ENCODE peak calls at places on chromosomes 2 and 18, in four cellular contexts. Z, V, O and T are unnamed samples. For H3K4me1, the result is how much of the 10 kb centered on the place peaks cover.

GRCh38 chr2:3959372-3959771 is 256.0 kb downstream of the DCDC2C start:
- DNase-seq in Z (no peak), V (no peak), O (no peak), T (no peak)

GRCh38 chr2:36820942-36821605 is 124.6 kb downstream of the VIT start:
- DNase-seq in Z (no peak), V (no peak), O (no peak), T (no peak)

GRCh38 chr2:192283450-192283849 is 88.7 kb upstream of the TMEFF2 start:
- DNase-seq in Z (no peak), V (no peak), O (no peak), T (no peak)

GRCh38 chr2:88580088-88580487 is 47.2 kb downstream of the EIF2AK3 start:
- DNase-seq in Z (no peak), V (no peak), O (no peak), T (no peak)

GRCh38 chr2:188303363-188304031 is 11.8 kb downstream of the GULP1 start:
- DNase-seq in Z (no peak), V (no peak), O (no peak), T (no peak)

GRCh38 chr2:48240912-48241311 is 289.0 kb upstream of the STON1 start:
- DNase-seq in Z (no peak), V (no peak), O (no peak), T (no peak)

GRCh38 chr18:46641917-46642316 is 15.1 kb downstream of the LOXHD1 start:
- DNase-seq in Z (no peak), V (no peak), O (no peak), T (peak)

GRCh38 chr2:237154050-237154638 is 68.5 kb downstream of the COPS8 start:
- DNase-seq in Z (no peak), V (no peak), O (no peak), T (no peak)

GRCh38 chr2:62461707-62462106 is 44.3 kb downstream of the TMEM17 start:
- DNase-seq in Z (no peak), V (no peak), O (no peak), T (no peak)

GRCh38 chr2:162885281-162886070 is 46.9 kb upstream of the KCNH7 start:
- DNase-seq in Z (no peak), V (no peak), O (no peak), T (no peak)

GRCh38 chr2:120715356-120715755 is 20.3 kb upstream of the GLI2 start:
- DNase-seq in Z (no peak), V (no peak), O (peak), T (peak)

GRCh38 chr2:159516241-159516758 is 100.0 kb downstream of the BAZ2B start:
- DNase-seq in Z (no peak), V (peak), O (no peak), T (no peak)

GRCh38 chr2:240423788-240424191 is 11.7 kb upstream of the GPC1 start:
- DNase-seq in Z (peak), V (no peak), O (no peak), T (no peak)

GRCh38 chr2:72719416-72719815 is 106.4 kb downstream of the EXOC6B start:
- DNase-seq in Z (no peak), V (no peak), O (no peak), T (no peak)

GRCh38 chr18:52343138-52343537 is 3.1 kb downstream of the DCC start:
- DNase-seq in Z (no peak), V (no peak), O (no peak), T (no peak)

GRCh38 chr2:234677758-234678538 is 181.1 kb upstream of the ARL4C start:
- DNase-seq in Z (no peak), V (no peak), O (no peak), T (no peak)

GRCh38 chr18:79765491-79766245 is 32.1 kb upstream of the KCNG2 start:
- DNase-seq in Z (no peak), V (no peak), O (peak), T (peak)

GRCh38 chr2:74577448-74577847 is 22.9 kb downstream of the DOK1 start:
- DNase-seq in Z (no peak), V (no peak), O (no peak), T (no peak)

GRCh38 chr18:25166113-25166512 is 185.9 kb downstream of the ZNF521 start:
- DNase-seq in Z (no peak), V (no peak), O (no peak), T (no peak)

GRCh38 chr2:228469721-228470120 is 288.2 kb upstream of the SPHKAP start:
- DNase-seq in Z (no peak), V (no peak), O (no peak), T (no peak)

GRCh38 chr18:23226386-23226785 is 91.1 kb downstream of the CABLES1 start:
- DNase-seq in Z (no peak), V (no peak), O (no peak), T (no peak)

GRCh38 chr18:23223641-23224040 is 88.4 kb downstream of the CABLES1 start:
- DNase-seq in Z (no peak), V (no peak), O (no peak), T (no peak)

GRCh38 chr18:23226930-23227728 is 91.8 kb downstream of the CABLES1 start:
- DNase-seq in Z (peak), V (no peak), O (no peak), T (peak)

GRCh38 chr18:23227729-23228075 is 92.4 kb downstream of the CABLES1 start:
- DNase-seq in Z (no peak), V (no peak), O (no peak), T (no peak)

DNA sequence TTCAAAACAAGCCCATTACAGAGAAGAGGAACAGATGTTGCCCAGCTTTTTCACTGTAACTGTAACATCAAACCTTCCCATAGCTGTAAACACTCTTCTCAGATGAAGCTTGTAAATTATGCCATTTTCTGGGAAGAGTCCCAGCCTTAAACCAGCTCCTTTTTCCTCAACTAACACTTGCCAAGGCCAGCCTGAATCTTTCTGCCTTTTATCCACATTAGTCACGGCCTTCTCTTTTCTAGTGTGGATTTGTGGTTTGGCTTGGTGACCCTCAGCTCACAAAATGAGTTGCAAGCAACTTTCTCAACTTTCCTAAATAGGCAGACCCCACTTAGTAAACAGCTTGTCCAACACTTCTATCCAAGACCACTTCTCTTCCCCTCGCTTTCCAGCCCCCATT is 90.2 kb downstream of the CABLES1 start:
- DNase-seq in Z (no peak), V (no peak), O (no peak), T (no peak)
- H3K4me3 ChIP-seq in Z (no peak), V (no peak), O (no peak), T (no peak)

GRCh38 chr2:216733046-216733445 is 37.7 kb upstream of the IGFBP5 start:
- DNase-seq in Z (no peak), V (no peak), O (no peak), T (no peak)
- H3K4me1 ChIP-seq in Z (under half), V (under half), O (under half), T (under half)

GRCh38 chr2:219440388-219441256 is 6.0 kb downstream of the SPEG start:
- DNase-seq in Z (no peak), V (no peak), O (no peak), T (no peak)
- H3K27ac ChIP-seq in Z (peak), V (no peak), O (no peak), T (peak)

DNA sequence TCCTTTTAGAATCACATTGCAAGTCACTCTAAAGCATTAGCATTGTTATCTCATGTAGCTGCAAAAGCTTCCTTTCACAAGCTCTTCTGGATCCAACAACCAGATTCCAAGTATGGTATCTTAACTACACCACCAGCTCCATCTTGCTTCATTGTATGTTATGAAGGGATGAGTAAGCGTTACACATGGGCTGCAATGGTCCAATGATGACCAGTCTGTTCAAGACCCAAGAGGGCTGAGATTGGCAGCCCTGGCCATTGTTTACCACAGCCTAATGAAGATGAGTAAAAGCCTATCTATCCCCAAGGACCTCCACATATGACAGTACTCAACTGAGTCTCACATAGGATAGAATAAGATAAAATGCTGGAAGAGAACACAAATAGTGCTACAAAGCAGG is 6.3 kb downstream of the CFLAR start:
- DNase-seq in Z (no peak), V (no peak), O (no peak), T (no peak)
- H3K4me3 ChIP-seq in Z (peak), V (no peak), O (peak), T (no peak)

GRCh38 chr2:177275671-177276070 is 11.1 kb upstream of the NFE2L2 start:
- DNase-seq in Z (no peak), V (no peak), O (no peak), T (no peak)

GRCh38 chr2:177273456-177273855 is 8.9 kb upstream of the NFE2L2 start:
- DNase-seq in Z (no peak), V (no peak), O (no peak), T (no peak)

GRCh38 chr2:177272765-177273164 is 8.2 kb upstream of the NFE2L2 start:
- DNase-seq in Z (no peak), V (no peak), O (no peak), T (no peak)

GRCh38 chr2:177271981-177272666 is 7.6 kb upstream of the NFE2L2 start:
- DNase-seq in Z (no peak), V (no peak), O (no peak), T (no peak)

GRCh38 chr2:177275041-177275440 is 10.5 kb upstream of the NFE2L2 start:
- DNase-seq in Z (no peak), V (no peak), O (no peak), T (no peak)
- H3K4me1 ChIP-seq in Z (under half), V (under half), O (under half), T (half or more)

DNA sequence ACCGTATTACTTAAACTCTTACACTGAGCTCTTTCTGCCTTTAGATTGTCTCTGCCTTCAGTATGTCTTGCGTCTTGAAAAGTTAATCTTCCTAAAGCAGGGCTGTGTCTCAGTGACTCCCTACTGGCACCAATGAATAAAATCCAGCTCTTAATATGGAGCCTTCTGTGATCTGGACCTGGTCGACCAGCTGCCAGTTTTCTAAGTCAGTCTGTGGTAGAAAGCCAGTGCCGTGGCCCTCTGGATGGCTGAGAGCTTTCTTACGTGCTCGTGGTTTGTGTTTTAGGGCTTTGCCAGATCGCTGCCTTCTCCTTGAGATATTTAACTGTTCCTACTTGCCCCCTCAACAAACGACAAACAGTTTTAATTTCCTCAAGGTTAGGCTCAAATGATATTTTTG is 26.8 kb downstream of the ZNF407 start:
- DNase-seq in Z (no peak), V (no peak), O (no peak), T (no peak)
- H3K27ac ChIP-seq in Z (no peak), V (no peak), O (no peak), T (no peak)

GRCh38 chr2:10390369-10390801 is 57.7 kb downstream of the ODC1 start:
- DNase-seq in Z (no peak), V (no peak), O (no peak), T (no peak)
- H3K4me3 ChIP-seq in Z (no peak), V (no peak), O (no peak), T (no peak)